ENCODE peak calls at places on chromosomes 5 and 9, in eight cellular contexts. O is AG04450, H is choroid plexus epithelial cell, K is fibroblast of mammary gland, Q is left ventricle myocardium inferior, Z is AG10803, D is fibroblast of lung, W is adipocyte. P is an unnamed sample.

GRCh38 chr9:115013998-115014397 is 83.6 kb upstream of the TNFSF8 start:
- DNase-seq in O (peak), H (peak), K (peak), Q (peak), Z (peak), D (peak), W (peak), P (peak)

GRCh38 chr5:159453209-159453608 is 122.9 kb upstream of the IL12B start:
- DNase-seq in O (no peak), H (no peak), K (no peak), Q (no peak), Z (no peak), D (no peak), W (no peak), P (no peak)

GRCh38 chr9:116809656-116810055 is 122.6 kb downstream of the TRIM32 start:
- DNase-seq in O (no peak), H (no peak), K (no peak), Q (no peak), Z (no peak), D (no peak), W (no peak), P (no peak)

GRCh38 chr9:214488-215448 is at the start of gene DOCK8:
- DNase-seq in O (no peak), H (peak), K (peak), Q (peak), Z (no peak), D (no peak), W (peak), P (no peak)

GRCh38 chr9:94168203-94169000 is 84.1 kb downstream of the PTPDC1 start:
- DNase-seq in O (no peak), H (peak), K (peak), Q (no peak), Z (peak), D (no peak), W (peak), P (no peak)

GRCh38 chr9:68540712-68541535 is at the start of gene TMEM252:
- DNase-seq in O (no peak), H (peak), K (no peak), Q (no peak), Z (no peak), D (no peak), W (no peak), P (no peak)

GRCh38 chr9:24071736-24072135 is 245.7 kb upstream of the ELAVL2 start:
- DNase-seq in O (no peak), H (no peak), K (no peak), Q (no peak), Z (no peak), D (no peak), W (no peak), P (no peak)

GRCh38 chr9:35760651-35761050 is 6.6 kb upstream of the MSMP start:
- DNase-seq in O (no peak), H (peak), K (no peak), Q (no peak), Z (no peak), D (no peak), W (peak), P (no peak)

GRCh38 chr5:95734156-95734555 is 3.0 kb downstream of the RHOBTB3 start:
- DNase-seq in O (no peak), H (no peak), K (no peak), Q (no peak), Z (peak), D (peak), W (no peak), P (no peak)

GRCh38 chr5:35811108-35811741 is 45.5 kb upstream of the IL7R start:
- DNase-seq in O (no peak), H (peak), K (no peak), Q (no peak), Z (peak), D (no peak), W (peak), P (no peak)

GRCh38 chr5:144429405-144429804 is 258.7 kb downstream of the KCTD16 start:
- DNase-seq in O (no peak), H (no peak), K (no peak), Q (no peak), Z (no peak), D (no peak), W (no peak), P (no peak)

GRCh38 chr5:175653763-175654162 is 4.1 kb upstream of the HRH2 start:
- DNase-seq in O (no peak), H (no peak), K (no peak), Q (no peak), Z (no peak), D (no peak), W (no peak), P (no peak)

GRCh38 chr9:78745331-78745730 is 448.4 kb downstream of the PSAT1 start:
- DNase-seq in O (no peak), H (no peak), K (no peak), Q (no peak), Z (no peak), D (no peak), W (no peak), P (no peak)

GRCh38 chr9:117035546-117035945 is 348.4 kb downstream of the TRIM32 start:
- DNase-seq in O (no peak), H (no peak), K (no peak), Q (no peak), Z (no peak), D (no peak), W (no peak), P (no peak)

GRCh38 chr5:145110826-145111225 is 724.3 kb downstream of the PRELID2 start:
- DNase-seq in O (no peak), H (peak), K (no peak), Q (no peak), Z (no peak), D (peak), W (peak), P (no peak)

GRCh38 chr5:65946198-65946745 is 19.9 kb downstream of the ERBIN start:
- DNase-seq in O (no peak), H (no peak), K (peak), Q (no peak), Z (peak), D (no peak), W (no peak), P (no peak)

GRCh38 chr9:33107762-33108161 is 31.3 kb upstream of the SMU1 start:
- DNase-seq in O (no peak), H (no peak), K (no peak), Q (no peak), Z (no peak), D (no peak), W (no peak), P (no peak)

GRCh38 chr9:74036549-74037231 is 460.4 kb upstream of the RORB start:
- DNase-seq in O (no peak), H (no peak), K (peak), Q (no peak), Z (no peak), D (no peak), W (no peak), P (no peak)

GRCh38 chr5:25554077-25554476 is 909.3 kb upstream of the CDH10 start:
- DNase-seq in O (no peak), H (no peak), K (no peak), Q (no peak), Z (no peak), D (no peak), W (no peak), P (no peak)

GRCh38 chr5:87912419-87912818 is 356.2 kb downstream of the TMEM161B start:
- DNase-seq in O (no peak), H (no peak), K (no peak), Q (no peak), Z (no peak), D (no peak), W (no peak), P (no peak)

GRCh38 chr5:1167361-1167727 is 34.1 kb upstream of the SLC6A19 start:
- DNase-seq in O (no peak), H (no peak), K (no peak), Q (no peak), Z (no peak), D (no peak), W (no peak), P (no peak)

GRCh38 chr5:171093598-171093997 is 215.4 kb upstream of the TLX3 start:
- DNase-seq in O (no peak), H (peak), K (peak), Q (no peak), Z (no peak), D (no peak), W (no peak), P (no peak)

GRCh38 chr9:77980622-77981021 is 51.0 kb downstream of the GNAQ start:
- DNase-seq in O (no peak), H (peak), K (peak), Q (no peak), Z (peak), D (peak), W (peak), P (no peak)

GRCh38 chr5:117615226-117615625 is 1040.6 kb upstream of the SEMA6A start:
- DNase-seq in O (no peak), H (no peak), K (no peak), Q (no peak), Z (no peak), D (no peak), W (peak), P (no peak)

GRCh38 chr9:16150938-16151650 is 598.3 kb downstream of the CCDC171 start:
- DNase-seq in O (no peak), H (no peak), K (no peak), Q (no peak), Z (no peak), D (no peak), W (no peak), P (peak)

GRCh38 chr9:103203172-103203571 is 208.0 kb downstream of the CYLC2 start:
- DNase-seq in O (no peak), H (no peak), K (no peak), Q (no peak), Z (no peak), D (no peak), W (no peak), P (no peak)

DNA sequence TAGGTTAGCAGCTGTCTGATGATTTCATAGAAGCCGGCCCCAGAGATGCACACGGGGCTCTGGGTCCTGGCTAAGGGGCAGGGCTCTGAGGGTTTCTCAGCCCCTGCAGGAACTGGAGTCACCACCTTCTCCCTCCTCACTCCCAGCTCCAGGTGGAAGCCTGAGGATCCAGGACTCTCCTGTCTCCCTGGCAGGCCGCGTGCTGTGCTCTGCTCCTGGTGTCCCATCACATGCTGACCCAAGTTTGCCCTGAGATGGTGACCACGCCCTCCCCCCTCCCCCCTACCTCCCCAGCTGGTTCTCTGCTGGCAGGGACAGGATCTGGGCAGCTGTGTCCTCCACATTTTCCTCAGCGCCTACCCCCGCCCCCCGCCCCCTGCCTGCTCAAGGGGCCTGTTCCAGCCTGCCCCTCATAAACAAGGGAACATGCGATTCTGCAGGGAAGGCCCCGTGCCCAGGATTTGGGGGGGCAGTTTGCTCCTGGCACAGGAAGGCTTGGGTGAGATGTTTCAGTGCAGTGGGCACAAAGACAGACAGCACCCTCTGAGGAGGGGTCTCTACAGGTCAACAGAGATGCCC is 87.4 kb downstream of the PSD2 start:
- DNase-seq in O (no peak), H (no peak), K (no peak), Q (no peak), Z (no peak), D (no peak), W (no peak), P (no peak)
- H3K4me3 ChIP-seq in O (no peak), H (no peak), K (no peak), Q (no peak), Z (no peak), D (no peak), W (no peak), P (no peak)

DNA sequence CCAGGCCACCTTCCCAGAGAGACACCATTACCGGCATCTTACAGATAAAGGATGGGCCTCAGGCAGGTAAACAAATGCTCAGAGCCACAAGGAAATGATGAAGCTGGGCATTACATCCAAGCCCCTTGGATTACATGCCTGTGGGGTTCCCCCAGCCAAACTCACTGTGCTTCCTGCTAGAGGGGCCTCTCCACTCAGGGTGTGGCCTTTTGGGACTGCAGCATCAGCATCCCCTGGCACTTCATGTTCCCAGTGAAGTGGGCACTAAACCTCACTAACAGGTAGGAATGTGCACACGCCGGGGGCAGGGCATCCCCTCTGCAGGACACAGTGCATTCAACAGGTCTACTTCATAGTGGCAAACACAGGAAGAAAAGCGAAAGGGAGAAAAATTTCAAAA is 125.9 kb downstream of the ROR2 start:
- DNase-seq in O (no peak), H (no peak), K (no peak), Q (no peak), Z (no peak), D (no peak), W (no peak), P (no peak)
- H3K4me3 ChIP-seq in O (no peak), H (no peak), K (peak), Q (peak), Z (no peak), D (no peak), W (peak), P (no peak)

GRCh38 chr9:126615251-126615790 is 1.6 kb downstream of the LMX1B start:
- DNase-seq in O (no peak), H (peak), K (no peak), Q (no peak), Z (peak), D (peak), W (peak), P (no peak)
- H3K4me3 ChIP-seq in O (no peak), H (no peak), K (no peak), Q (peak), Z (no peak), D (no peak), W (no peak), P (no peak)

DNA sequence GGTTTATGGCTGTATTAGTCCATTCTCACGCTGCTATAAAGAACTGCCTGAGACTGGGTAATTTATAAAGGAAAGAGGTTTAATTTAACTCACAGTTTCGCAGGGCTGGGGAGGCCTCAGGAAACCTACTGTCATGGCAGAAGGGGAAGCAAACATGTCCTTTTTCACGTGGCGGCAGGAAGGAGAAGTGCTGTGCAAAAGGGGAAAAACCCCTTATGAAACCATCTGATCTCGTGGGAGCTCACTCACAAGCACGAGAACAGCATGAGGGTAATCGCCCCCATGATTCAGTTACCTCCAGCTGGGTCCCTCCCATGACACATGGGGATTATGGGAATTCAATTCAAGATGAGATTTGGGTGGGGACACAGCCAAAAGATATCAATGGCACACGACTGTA is 13.9 kb downstream of the LRRC70 start:
- DNase-seq in O (no peak), H (no peak), K (peak), Q (no peak), Z (no peak), D (no peak), W (no peak), P (no peak)
- H3K4me3 ChIP-seq in O (no peak), H (no peak), K (no peak), Q (no peak), Z (no peak), D (no peak), W (no peak), P (no peak)

GRCh38 chr5:54463696-54464095 is 8.2 kb downstream of the HSPB3 start:
- DNase-seq in O (no peak), H (no peak), K (peak), Q (no peak), Z (no peak), D (no peak), W (no peak), P (peak)

GRCh38 chr5:54470191-54470590 is 14.7 kb downstream of the HSPB3 start:
- DNase-seq in O (peak), H (peak), K (peak), Q (no peak), Z (peak), D (peak), W (peak), P (no peak)

GRCh38 chr5:54470677-54471076 is 15.2 kb downstream of the HSPB3 start:
- DNase-seq in O (peak), H (peak), K (peak), Q (no peak), Z (peak), D (peak), W (peak), P (no peak)

GRCh38 chr5:54471398-54471797 is 15.9 kb downstream of the HSPB3 start:
- DNase-seq in O (no peak), H (no peak), K (no peak), Q (no peak), Z (no peak), D (no peak), W (no peak), P (no peak)

GRCh38 chr5:54469655-54470054 is 14.2 kb downstream of the HSPB3 start:
- DNase-seq in O (no peak), H (peak), K (peak), Q (no peak), Z (peak), D (peak), W (peak), P (no peak)
- H3K4me3 ChIP-seq in O (peak), H (no peak), K (peak), Q (peak), Z (peak), D (peak), W (peak), P (no peak)

GRCh38 chr5:23013395-23013994 is 160.4 kb upstream of the CDH12 start:
- DNase-seq in O (no peak), H (no peak), K (peak), Q (no peak), Z (no peak), D (peak), W (no peak), P (no peak)
- H3K4me3 ChIP-seq in O (peak), H (peak), K (peak), Q (peak), Z (no peak), D (peak), W (peak), P (peak)

GRCh38 chr9:131745611-131746010 is 5.7 kb upstream of the RAPGEF1 start:
- DNase-seq in O (no peak), H (no peak), K (no peak), Q (no peak), Z (no peak), D (no peak), W (no peak), P (no peak)

GRCh38 chr9:131743501-131743900 is 3.6 kb upstream of the RAPGEF1 start:
- DNase-seq in O (no peak), H (no peak), K (no peak), Q (no peak), Z (peak), D (no peak), W (no peak), P (no peak)

GRCh38 chr9:131744171-131744714 is 4.4 kb upstream of the RAPGEF1 start:
- DNase-seq in O (no peak), H (no peak), K (no peak), Q (no peak), Z (no peak), D (no peak), W (no peak), P (no peak)

GRCh38 chr9:131747352-131747751 is 7.5 kb upstream of the RAPGEF1 start:
- DNase-seq in O (no peak), H (peak), K (peak), Q (no peak), Z (peak), D (peak), W (peak), P (no peak)

GRCh38 chr9:131744715-131745201 is 4.9 kb upstream of the RAPGEF1 start:
- DNase-seq in O (no peak), H (no peak), K (no peak), Q (no peak), Z (no peak), D (no peak), W (no peak), P (no peak)
- H3K4me3 ChIP-seq in O (no peak), H (no peak), K (no peak), Q (no peak), Z (no peak), D (no peak), W (no peak), P (no peak)

GRCh38 chr9:136343121-136343883 is 16.0 kb downstream of the GPSM1 start:
- DNase-seq in O (no peak), H (no peak), K (no peak), Q (peak), Z (no peak), D (no peak), W (no peak), P (no peak)
- H3K4me3 ChIP-seq in O (no peak), H (no peak), K (no peak), Q (peak), Z (no peak), D (no peak), W (no peak), P (no peak)

GRCh38 chr5:7394889-7395431 is 978 bp upstream of the ADCY2 start:
- DNase-seq in O (no peak), H (no peak), K (no peak), Q (no peak), Z (no peak), D (no peak), W (no peak), P (no peak)
- H3K4me3 ChIP-seq in O (no peak), H (no peak), K (no peak), Q (peak), Z (no peak), D (no peak), W (no peak), P (no peak)

P was measured in uterus.